ENCODE peak calls at places on chromosomes 16 and 17, in four cellular contexts. One of them, this sample, is unnamed.

GRCh38 chr16:52912565-52913173 is 140.0 kb downstream of the CHD9NB start:
- DNase-seq in NT2/D1: peak; percentile 81
- DNase-seq in CD4-positive, alpha-beta memory T cell: no peak
- DNase-seq in CD4-positive, alpha-beta T cell: no peak
- DNase-seq in this sample: no peak

GRCh38 chr16:1543085-1543896 is 9.8 kb downstream of the TMEM204 start:
- DNase-seq in NT2/D1: peak; percentile 36
- DNase-seq in CD4-positive, alpha-beta T cell: peak; percentile 25
- DNase-seq in CD4-positive, alpha-beta memory T cell: peak; percentile 42
- DNase-seq in this sample: no peak

GRCh38 chr16:85627102-85627834 is 14.1 kb downstream of the GSE1 start:
- DNase-seq in NT2/D1: no peak
- DNase-seq in CD4-positive, alpha-beta T cell: no peak
- DNase-seq in CD4-positive, alpha-beta memory T cell: no peak
- DNase-seq in this sample: no peak

GRCh38 chr17:49616546-49617205 is 41.0 kb downstream of the NXPH3 start:
- DNase-seq in NT2/D1: no peak
- DNase-seq in CD4-positive, alpha-beta memory T cell: no peak
- DNase-seq in CD4-positive, alpha-beta T cell: no peak
- DNase-seq in this sample: no peak

GRCh38 chr16:81444448-81445121 is at the start of gene CMIP:
- DNase-seq in NT2/D1: peak; percentile 65
- DNase-seq in CD4-positive, alpha-beta memory T cell: peak; percentile 81
- DNase-seq in CD4-positive, alpha-beta T cell: peak; percentile 67
- DNase-seq in this sample: peak; percentile 75

GRCh38 chr17:30476726-30477082 is 504 bp upstream of the GOSR1 start:
- DNase-seq in CD4-positive, alpha-beta T cell: no peak
- DNase-seq in CD4-positive, alpha-beta memory T cell: no peak
- DNase-seq in NT2/D1: no peak
- DNase-seq in this sample: no peak

GRCh38 chr17:54882371-54882770 is 18.3 kb upstream of the TOM1L1 start:
- DNase-seq in NT2/D1: no peak
- DNase-seq in CD4-positive, alpha-beta memory T cell: no peak
- DNase-seq in CD4-positive, alpha-beta T cell: no peak
- DNase-seq in this sample: no peak

GRCh38 chr16:1125471-1125870 is 27.4 kb upstream of the CACNA1H start:
- DNase-seq in NT2/D1: no peak
- DNase-seq in CD4-positive, alpha-beta memory T cell: peak; percentile 17
- DNase-seq in CD4-positive, alpha-beta T cell: no peak
- DNase-seq in this sample: no peak

GRCh38 chr16:56828641-56829040 is 36.4 kb upstream of the SLC12A3 start:
- DNase-seq in CD4-positive, alpha-beta T cell: no peak
- DNase-seq in NT2/D1: no peak
- DNase-seq in CD4-positive, alpha-beta memory T cell: no peak
- DNase-seq in this sample: no peak

GRCh38 chr16:3609895-3610697 is 1.3 kb downstream of the SLX4 start:
- DNase-seq in CD4-positive, alpha-beta T cell: no peak
- DNase-seq in CD4-positive, alpha-beta memory T cell: no peak
- DNase-seq in NT2/D1: no peak
- DNase-seq in this sample: no peak

GRCh38 chr16:51382215-51382614 is 231.1 kb upstream of the SALL1 start:
- DNase-seq in CD4-positive, alpha-beta memory T cell: no peak
- DNase-seq in NT2/D1: no peak
- DNase-seq in CD4-positive, alpha-beta T cell: no peak
- DNase-seq in this sample: no peak

GRCh38 chr16:51388516-51388951 is 237.5 kb upstream of the SALL1 start:
- DNase-seq in CD4-positive, alpha-beta T cell: no peak
- DNase-seq in CD4-positive, alpha-beta memory T cell: no peak
- DNase-seq in NT2/D1: no peak
- DNase-seq in this sample: no peak

GRCh38 chr16:51383909-51384308 is 232.8 kb upstream of the SALL1 start:
- DNase-seq in CD4-positive, alpha-beta T cell: no peak
- DNase-seq in CD4-positive, alpha-beta memory T cell: no peak
- DNase-seq in NT2/D1: no peak
- DNase-seq in this sample: no peak

DNA sequence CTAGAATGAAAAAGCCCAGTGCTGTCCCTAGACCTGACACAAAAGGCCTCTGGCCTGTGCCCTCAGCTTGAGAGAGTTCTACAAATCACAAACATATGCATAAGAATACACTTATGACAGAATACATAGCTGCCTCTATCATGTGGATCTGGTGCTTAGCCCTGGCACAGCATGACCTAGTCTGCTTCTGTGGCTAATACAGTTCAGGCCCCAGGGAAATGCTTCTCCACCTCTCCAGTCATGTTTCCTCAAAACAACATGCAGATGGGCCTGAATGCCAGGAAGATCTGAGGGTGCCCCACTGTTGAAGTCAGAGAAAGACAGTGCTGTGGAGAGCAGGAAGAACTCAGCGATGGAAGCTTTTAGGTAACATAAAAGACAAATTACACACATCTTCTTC is 231.9 kb upstream of the SALL1 start:
- DNase-seq in CD4-positive, alpha-beta T cell: no peak
- DNase-seq in CD4-positive, alpha-beta memory T cell: no peak
- DNase-seq in NT2/D1: no peak
- DNase-seq in this sample: no peak
- H3K9me3 ChIP-seq in CD4-positive, alpha-beta T cell: no peaks in the 10 kb centered on the region
- H3K9me3 ChIP-seq in CD4-positive, alpha-beta memory T cell: no peaks in the 10 kb centered on the region
- H3K9me3 ChIP-seq in NT2/D1: no peaks in the 10 kb centered on the region
- H3K9me3 ChIP-seq in this sample: no peaks in the 10 kb centered on the region

GRCh38 chr17:16623282-16623681 is 30.4 kb downstream of the ZNF624 start:
- DNase-seq in CD4-positive, alpha-beta memory T cell: no peak
- DNase-seq in NT2/D1: no peak
- DNase-seq in CD4-positive, alpha-beta T cell: no peak
- DNase-seq in this sample: no peak
- H3K9me3 ChIP-seq in CD4-positive, alpha-beta memory T cell: peaks cover 15% of the 10 kb centered on the region
- H3K9me3 ChIP-seq in NT2/D1: peaks cover 91% of the 10 kb centered on the region
- H3K9me3 ChIP-seq in CD4-positive, alpha-beta T cell: peaks cover 89% of the 10 kb centered on the region
- H3K9me3 ChIP-seq in this sample: peaks cover 44% of the 10 kb centered on the region

DNA sequence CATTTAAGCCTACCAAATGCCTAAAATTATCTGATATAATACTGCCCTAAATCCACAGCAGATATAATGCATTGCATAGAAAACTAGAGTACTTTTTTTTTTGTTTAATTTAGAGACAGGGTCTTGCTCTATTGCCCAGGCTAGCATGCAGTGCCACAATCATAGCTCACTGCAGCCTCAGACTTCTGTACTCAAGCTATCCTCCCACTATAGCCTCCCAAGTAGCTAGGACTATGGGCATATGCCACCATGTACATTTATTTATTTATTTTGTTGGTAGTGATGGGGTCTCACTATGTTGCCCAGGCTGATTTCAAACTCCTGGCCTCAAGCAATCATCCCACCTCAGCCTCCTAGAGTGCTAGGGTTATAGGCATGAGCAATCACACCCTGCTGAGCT is 20.0 kb downstream of the BRCA1 start:
- DNase-seq in NT2/D1: no peak
- DNase-seq in CD4-positive, alpha-beta T cell: no peak
- DNase-seq in CD4-positive, alpha-beta memory T cell: no peak
- DNase-seq in this sample: no peak
- H3K9me3 ChIP-seq in NT2/D1: no peaks in the 10 kb centered on the region
- H3K9me3 ChIP-seq in CD4-positive, alpha-beta T cell: no peaks in the 10 kb centered on the region
- H3K9me3 ChIP-seq in CD4-positive, alpha-beta memory T cell: no peaks in the 10 kb centered on the region
- H3K9me3 ChIP-seq in this sample: no peaks in the 10 kb centered on the region

GRCh38 chr17:5092139-5093010 is 14.1 kb downstream of the ZFP3 start:
- DNase-seq in CD4-positive, alpha-beta memory T cell: no peak
- DNase-seq in CD4-positive, alpha-beta T cell: no peak
- DNase-seq in NT2/D1: no peak
- DNase-seq in this sample: no peak
- H3K9me3 ChIP-seq in CD4-positive, alpha-beta memory T cell: peaks cover 27% of the 10 kb centered on the region
- H3K9me3 ChIP-seq in CD4-positive, alpha-beta T cell: peaks cover 96% of the 10 kb centered on the region
- H3K9me3 ChIP-seq in NT2/D1: peaks cover 91% of the 10 kb centered on the region
- H3K9me3 ChIP-seq in this sample: peaks cover 57% of the 10 kb centered on the region

DNA sequence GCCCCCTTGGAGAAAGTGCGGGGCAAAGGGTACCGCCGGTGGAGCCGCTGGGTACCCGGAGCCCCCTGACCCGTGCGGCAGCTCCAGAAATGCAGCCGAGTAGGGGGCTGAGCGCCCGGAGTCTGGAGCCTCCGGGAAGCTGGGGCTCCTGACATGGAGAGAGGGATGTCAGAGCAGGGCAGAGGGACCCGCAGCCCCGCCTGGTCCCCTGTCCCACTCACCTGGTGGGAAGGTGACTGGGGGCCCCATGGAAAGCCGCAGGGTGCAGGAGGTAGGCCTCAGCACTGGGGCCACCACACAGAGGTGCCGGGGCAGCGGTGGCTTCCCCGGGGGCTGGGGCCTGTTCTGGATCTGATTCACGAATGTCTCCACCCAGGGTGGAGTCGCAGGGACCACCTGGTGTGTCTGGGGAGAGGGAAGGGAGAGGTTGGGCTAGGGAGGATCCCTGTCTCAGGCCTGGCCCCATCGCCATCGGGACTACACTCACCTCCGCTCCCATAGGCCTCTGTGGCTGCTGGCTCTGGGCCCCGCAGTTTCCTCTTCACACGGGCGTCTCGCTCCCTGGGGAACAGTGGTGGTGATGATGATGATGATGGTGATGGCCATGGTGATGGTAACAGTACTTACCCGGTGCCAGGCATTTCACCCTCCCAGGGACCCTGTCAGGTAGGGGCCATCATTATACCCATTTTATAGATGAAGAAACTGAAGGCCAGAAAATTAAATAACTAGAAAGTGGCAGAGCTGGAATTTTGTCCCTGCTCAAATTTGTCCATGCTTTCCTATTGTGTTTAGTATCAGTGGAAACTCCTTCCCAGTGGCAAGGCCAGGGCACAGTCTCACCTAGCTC is 5.2 kb downstream of the TBX6 start:
- DNase-seq in NT2/D1: no peak
- DNase-seq in CD4-positive, alpha-beta memory T cell: no peak
- DNase-seq in CD4-positive, alpha-beta T cell: no peak
- DNase-seq in this sample: no peak
- H3K9me3 ChIP-seq in NT2/D1: no peaks in the 10 kb centered on the region
- H3K9me3 ChIP-seq in CD4-positive, alpha-beta memory T cell: no peaks in the 10 kb centered on the region
- H3K9me3 ChIP-seq in CD4-positive, alpha-beta T cell: no peaks in the 10 kb centered on the region
- H3K9me3 ChIP-seq in this sample: no peaks in the 10 kb centered on the region